ENCODE peak calls at places on chromosomes 2 and 18, in four cellular contexts. U, C, L and S are unnamed samples.

GRCh38 chr2:69138247-69138754 is 125.3 kb downstream of the ANTXR1 start:
- DNase-seq in U (no peak), C (no peak), L (peak; percentile 37), S (no peak)

GRCh38 chr18:79418642-79419041 is 22.9 kb downstream of the NFATC1 start:
- DNase-seq in U (no peak), C (no peak), L (no peak), S (no peak)

GRCh38 chr2:39608212-39608575 is 57.5 kb upstream of the TMEM178A start:
- DNase-seq in U (no peak), C (no peak), L (no peak), S (no peak)

GRCh38 chr2:218280260-218280870 is 10.0 kb downstream of the PNKD start:
- DNase-seq in U (no peak), C (no peak), L (no peak), S (no peak)

GRCh38 chr2:37711831-37712230 is 40.4 kb upstream of the CDC42EP3 start:
- DNase-seq in U (no peak), C (no peak), L (no peak), S (no peak)

GRCh38 chr2:37625781-37626548 is 45.5 kb downstream of the CDC42EP3 start:
- DNase-seq in U (no peak), C (no peak), L (no peak), S (peak; percentile 39)

GRCh38 chr2:152335016-152335850 is at the start of gene FMNL2:
- DNase-seq in U (peak; percentile 89), C (peak; percentile 93), L (peak; percentile 66), S (no peak)

GRCh38 chr2:31694444-31694843 is 113.7 kb upstream of the SRD5A2 start:
- DNase-seq in U (no peak), C (no peak), L (peak; percentile 13), S (no peak)

GRCh38 chr2:59701271-59701994 is 852.0 kb downstream of the BCL11A start:
- DNase-seq in U (no peak), C (no peak), L (no peak), S (no peak)

GRCh38 chr2:111246620-111247061 is 125.9 kb downstream of the BCL2L11 start:
- DNase-seq in U (no peak), C (no peak), L (no peak), S (no peak)

GRCh38 chr2:80351229-80351628 is 46.7 kb upstream of the LRRTM1 start:
- DNase-seq in U (no peak), C (no peak), L (no peak), S (no peak)

GRCh38 chr2:134861173-134861572 is 22.8 kb downstream of the ACMSD start:
- DNase-seq in U (no peak), C (no peak), L (no peak), S (no peak)

GRCh38 chr2:141187063-141187429 is 943.8 kb downstream of the LRP1B start:
- DNase-seq in U (no peak), C (no peak), L (no peak), S (no peak)

GRCh38 chr2:590214-591175 is 86.7 kb downstream of the TMEM18 start:
- DNase-seq in U (no peak), C (no peak), L (no peak), S (no peak)

GRCh38 chr2:217471329-217471728 is 531.5 kb downstream of the TNS1 start:
- DNase-seq in U (no peak), C (no peak), L (no peak), S (no peak)

GRCh38 chr18:38851526-38851925 is 1285.9 kb upstream of the CELF4 start:
- DNase-seq in U (no peak), C (no peak), L (no peak), S (no peak)

GRCh38 chr18:5296706-5297320 is 1.3 kb upstream of the ZBTB14 start:
- DNase-seq in U (peak; percentile 93), C (peak; percentile 91), L (peak; percentile 38), S (peak; percentile 64)

GRCh38 chr2:29749843-29750242 is 171.5 kb downstream of the ALK start:
- DNase-seq in U (no peak), C (no peak), L (no peak), S (no peak)

GRCh38 chr2:171811229-171811628 is 82.8 kb downstream of the SLC25A12 start:
- DNase-seq in U (no peak), C (no peak), L (peak; percentile 10), S (no peak)

GRCh38 chr2:36351291-36352023 is 4.1 kb upstream of the CRIM1 start:
- DNase-seq in U (no peak), C (no peak), L (no peak), S (no peak)

GRCh38 chr2:212943351-212943750 is 208.1 kb downstream of the IKZF2 start:
- DNase-seq in U (no peak), C (no peak), L (no peak), S (no peak)

GRCh38 chr2:74576151-74576755 is 21.7 kb downstream of the DOK1 start:
- DNase-seq in U (no peak), C (no peak), L (no peak), S (no peak)
- H3K27ac ChIP-seq in U (no peak overlapping the region), C (peak overlapping the region; percentile 34), L (no peak overlapping the region), S (no peak overlapping the region)

GRCh38 chr2:222942977-222943376 is 82.1 kb downstream of the ACSL3 start:
- DNase-seq in U (no peak), C (no peak), L (no peak), S (no peak)

GRCh38 chr2:222944552-222944951 is 83.7 kb downstream of the ACSL3 start:
- DNase-seq in U (no peak), C (no peak), L (no peak), S (no peak)

GRCh38 chr2:222944971-222945740 is 84.3 kb downstream of the ACSL3 start:
- DNase-seq in U (no peak), C (no peak), L (no peak), S (no peak)

GRCh38 chr2:222942556-222942955 is 81.7 kb downstream of the ACSL3 start:
- DNase-seq in U (no peak), C (no peak), L (no peak), S (no peak)

DNA sequence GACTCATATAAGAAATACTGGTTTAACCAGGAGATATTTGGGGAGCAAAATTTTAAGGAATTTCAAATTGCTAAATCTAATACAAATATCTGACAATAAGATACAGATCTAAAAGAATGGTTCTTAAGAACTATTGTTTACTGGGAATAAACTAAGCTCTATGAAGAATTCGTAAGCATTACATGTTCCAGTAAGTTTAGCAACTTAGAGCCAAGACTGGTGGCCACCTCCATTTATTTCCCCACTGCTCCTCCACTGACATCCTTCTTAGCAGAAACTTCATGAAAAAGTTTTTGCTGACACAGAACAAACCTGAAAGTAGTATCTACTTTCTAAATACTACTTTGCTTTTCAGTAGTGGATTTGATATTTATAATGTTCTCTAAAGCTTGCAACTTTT is 83.0 kb downstream of the ACSL3 start:
- DNase-seq in U (no peak), C (no peak), L (no peak), S (no peak)
- H3K4me1 ChIP-seq in U (no peaks in the 10 kb centered on the region), C (no peaks in the 10 kb centered on the region), L (peaks cover 27% of the 10 kb centered on the region), S (no peaks in the 10 kb centered on the region)

GRCh38 chr2:199851499-199851816 is 466 bp upstream of the FTCDNL1 start:
- DNase-seq in U (peak; percentile 53), C (no peak), L (no peak), S (no peak)
- H3K27ac ChIP-seq in U (no peak overlapping the region), C (no peak overlapping the region), L (peak overlapping the region; percentile 97), S (no peak overlapping the region)

GRCh38 chr18:57730146-57730545 is 73.0 kb downstream of the ATP8B1 start:
- DNase-seq in U (no peak), C (no peak), L (no peak), S (no peak)
- H3K4me1 ChIP-seq in U (no peaks in the 10 kb centered on the region), C (no peaks in the 10 kb centered on the region), L (peaks cover 27% of the 10 kb centered on the region), S (no peaks in the 10 kb centered on the region)

GRCh38 chr18:45165871-45166270 is 449.4 kb upstream of the SLC14A2 start:
- DNase-seq in U (no peak), C (no peak), L (no peak), S (no peak)
- H3K27ac ChIP-seq in U (no peak overlapping the region), C (no peak overlapping the region), L (no peak overlapping the region), S (no peak overlapping the region)

GRCh38 chr2:20231159-20231558 is 6.2 kb upstream of the SDC1 start:
- DNase-seq in U (no peak), C (peak; percentile 62), L (no peak), S (no peak)

GRCh38 chr2:20229322-20230201 is 4.6 kb upstream of the SDC1 start:
- DNase-seq in U (no peak), C (peak; percentile 17), L (no peak), S (no peak)

GRCh38 chr2:20232837-20233207 is 7.9 kb upstream of the SDC1 start:
- DNase-seq in U (no peak), C (no peak), L (no peak), S (no peak)

GRCh38 chr2:20227894-20228505 is 3.1 kb upstream of the SDC1 start:
- DNase-seq in U (no peak), C (peak; percentile 34), L (no peak), S (no peak)

DNA sequence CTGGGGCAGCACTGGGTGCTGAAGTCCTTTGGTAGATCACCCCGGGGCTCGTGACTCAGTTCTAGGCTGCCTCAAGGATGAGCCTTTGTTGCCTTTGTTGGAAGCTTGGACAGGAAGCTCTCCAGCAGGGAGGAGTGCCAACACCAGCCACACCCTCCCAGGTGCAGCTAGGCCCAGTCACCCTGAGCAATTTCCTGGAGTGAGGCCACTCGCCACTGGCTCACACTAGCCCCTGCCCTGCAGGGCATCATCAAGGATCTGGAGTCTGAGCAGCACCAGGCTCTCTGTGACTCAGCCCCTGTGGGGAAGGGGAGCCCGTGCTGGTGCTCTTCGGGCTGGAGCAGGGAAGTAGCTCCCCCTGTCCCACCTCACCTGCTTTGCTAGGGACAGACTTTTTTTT is 6.7 kb upstream of the SDC1 start:
- DNase-seq in U (no peak), C (peak; percentile 43), L (peak; percentile 65), S (no peak)
- H3K4me1 ChIP-seq in U (no peaks in the 10 kb centered on the region), C (no peaks in the 10 kb centered on the region), L (peaks cover 16% of the 10 kb centered on the region), S (no peaks in the 10 kb centered on the region)

GRCh38 chr18:26549103-26549485 is 741 bp upstream of the KCTD1 start:
- DNase-seq in U (peak; percentile 54), C (no peak), L (no peak), S (no peak)

GRCh38 chr18:26551217-26551708 is 2.9 kb upstream of the KCTD1 start:
- DNase-seq in U (no peak), C (no peak), L (no peak), S (no peak)

GRCh38 chr18:26547302-26548143 is 830 bp downstream of the KCTD1 start:
- DNase-seq in U (peak; percentile 73), C (peak; percentile 76), L (peak; percentile 44), S (peak; percentile 5)

GRCh38 chr18:26548144-26549102 is at the start of gene KCTD1:
- DNase-seq in U (peak; percentile 89), C (peak; percentile 83), L (peak; percentile 74), S (peak; percentile 19)

DNA sequence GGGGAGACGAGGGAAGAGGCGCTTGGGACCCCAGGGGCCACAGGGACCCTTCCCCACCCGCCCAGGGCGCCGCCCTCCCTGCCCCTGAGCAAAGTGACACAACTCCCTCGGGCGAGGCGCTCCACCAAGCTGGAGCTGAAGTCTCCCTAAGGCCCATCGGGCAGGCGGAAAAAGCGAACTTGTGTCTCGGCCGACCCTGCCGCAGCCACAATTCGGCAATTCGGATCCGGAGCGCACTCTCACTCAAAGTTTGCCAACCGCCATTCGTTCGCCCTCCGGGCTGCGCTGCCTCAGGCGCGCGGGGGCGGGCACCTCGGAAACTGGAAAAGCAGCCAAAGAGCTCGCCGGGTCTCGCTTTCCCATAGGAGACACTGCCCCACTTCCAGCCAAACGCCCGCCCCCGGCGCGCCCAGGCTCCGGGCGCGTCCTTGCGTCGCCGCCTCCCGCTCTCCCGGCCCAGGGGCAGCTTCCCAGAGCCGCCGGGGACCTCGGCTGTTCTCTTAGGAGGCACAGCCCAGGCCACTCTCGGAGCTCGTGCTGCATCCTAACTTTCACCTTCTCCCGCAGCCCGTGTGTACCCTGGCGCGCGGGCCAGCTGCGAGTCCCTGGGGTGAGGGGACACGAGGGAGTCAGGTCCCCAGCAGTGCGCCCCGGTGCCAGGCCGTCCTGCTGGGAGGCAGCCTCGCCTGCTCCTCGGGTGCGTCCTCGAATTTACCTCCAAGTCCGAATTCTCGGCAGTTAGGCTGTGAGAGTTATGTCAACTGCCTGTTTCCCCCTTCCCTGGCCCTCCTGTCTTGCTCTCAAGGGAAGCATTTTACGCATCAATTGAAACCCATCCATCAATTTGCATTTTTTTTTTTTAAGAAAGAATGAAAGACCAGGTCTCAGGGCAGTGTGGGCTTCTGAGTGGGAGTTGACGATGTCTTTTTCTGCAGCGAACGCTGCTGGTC is 1.4 kb upstream of the KCTD1 start:
- DNase-seq in U (peak; percentile 79), C (peak; percentile 89), L (peak; percentile 33), S (no peak)
- H3K27ac ChIP-seq in U (no peak overlapping the region), C (peak overlapping the region; percentile 93), L (peak overlapping the region; percentile 100), S (no peak overlapping the region)